ENCODE peak calls at places on chromosome 15, in six cellular contexts. L, W, I, X, P and A are unnamed samples.

GRCh38 chr15:74716647-74717046 is 8.7 kb downstream of the CYP1A1 start:
- DNase-seq in L (no peak), W (no peak), I (no peak), X (no peak), P (no peak), A (no peak)

GRCh38 chr15:76328962-76329361 is 7.6 kb upstream of the ISL2 start:
- DNase-seq in L (no peak), W (no peak), I (no peak), X (no peak), P (no peak), A (no peak)

GRCh38 chr15:43954181-43954621 is 127.4 kb downstream of the WDR76 start:
- DNase-seq in L (no peak), W (no peak), I (no peak), X (no peak), P (no peak), A (no peak)

GRCh38 chr15:59991919-59992318 is 12.2 kb upstream of the FOXB1 start:
- DNase-seq in L (no peak), W (no peak), I (no peak), X (no peak), P (no peak), A (no peak)

GRCh38 chr15:60918234-60918964 is 310.7 kb downstream of the RORA start:
- DNase-seq in L (no peak), W (no peak), I (no peak), X (no peak), P (no peak), A (no peak)

GRCh38 chr15:101652098-101652782 is at the start of gene TM2D3:
- DNase-seq in L (peak; percentile 96), W (peak; percentile 95), I (peak; percentile 97), X (peak; percentile 51), P (peak; percentile 91), A (peak; percentile 85)

GRCh38 chr15:58528197-58528870 is 96.5 kb downstream of the LIPC start:
- DNase-seq in L (no peak), W (no peak), I (no peak), X (peak; percentile 82), P (no peak), A (no peak)

GRCh38 chr15:88782465-88782864 is 20.8 kb upstream of the ACAN start:
- DNase-seq in L (no peak), W (no peak), I (no peak), X (no peak), P (no peak), A (no peak)